ENCODE peak calls at places on chromosomes 3 and 15, in ten cellular contexts. E is stimulated activated CD4-positive, alpha-beta T cell treated with anti-CD3 and anti-CD28 coated beads, Interleukin-2, amount 100 ng/mL, for 48 hours; O is Peyer's patch; Q is naive thymus-derived CD8-positive, alpha-beta T cell; Y is activated CD8-positive, alpha-beta memory T cell treated with anti-CD3 and anti-CD28 coated beads, Interleukin-2, amount 50 U/mL, for 48 hours; L is NCI-H345; H is neural crest cell; W is body of pancreas; C is transverse colon; F is foreskin fibroblast. K is an unnamed sample.

GRCh38 chr3:11847607-11848006 is 922 bp upstream of the TAMM41 start:
- DNase-seq in E (no peak), O (no peak), Q (no peak), Y (peak), L (no peak), H (no peak), W (peak), C (no peak), F (no peak), K (no peak)

GRCh38 chr3:169137943-169138342 is 525.6 kb downstream of the MECOM start:
- DNase-seq in E (no peak), O (no peak), Q (no peak), Y (no peak), L (no peak), H (no peak), W (no peak), C (no peak), F (peak), K (no peak)

GRCh38 chr3:188510366-188510765 is 356.4 kb downstream of the LPP start:
- DNase-seq in E (no peak), O (no peak), Q (no peak), Y (no peak), L (no peak), H (no peak), W (no peak), C (no peak), F (peak), K (no peak)

GRCh38 chr3:147589016-147589415 is 179.9 kb downstream of the ZIC1 start:
- DNase-seq in E (no peak), O (no peak), Q (no peak), Y (no peak), L (no peak), H (no peak), W (no peak), C (no peak), F (peak), K (no peak)

GRCh38 chr3:79491029-79491634 is 276.7 kb downstream of the ROBO1 start:
- DNase-seq in E (no peak), O (no peak), Q (no peak), Y (no peak), L (no peak), H (no peak), W (no peak), C (no peak), F (peak), K (no peak)

GRCh38 chr3:186493507-186493906 is 50.7 kb downstream of the CRYGS start:
- DNase-seq in E (no peak), O (no peak), Q (no peak), Y (no peak), L (no peak), H (no peak), W (no peak), C (no peak), F (no peak), K (no peak)

GRCh38 chr3:152961323-152961722 is 126.4 kb downstream of the P2RY1 start:
- DNase-seq in E (no peak), O (no peak), Q (no peak), Y (no peak), L (no peak), H (no peak), W (peak), C (no peak), F (peak), K (no peak)

GRCh38 chr3:4006288-4006687 is 207.1 kb downstream of the LRRN1 start:
- DNase-seq in E (no peak), O (no peak), Q (no peak), Y (no peak), L (no peak), H (no peak), W (no peak), C (no peak), F (no peak), K (no peak)

GRCh38 chr3:180548050-180548449 is 53.9 kb upstream of the TTC14 start:
- DNase-seq in E (no peak), O (no peak), Q (no peak), Y (no peak), L (no peak), H (no peak), W (no peak), C (no peak), F (no peak), K (no peak)

GRCh38 chr3:38479431-38480092 is 16.6 kb upstream of the EXOG start:
- DNase-seq in E (peak), O (peak), Q (peak), Y (no peak), L (peak), H (peak), W (peak), C (peak), F (peak), K (no peak)

GRCh38 chr15:74442063-74442462 is 8.3 kb upstream of the SEMA7A start:
- DNase-seq in E (no peak), O (no peak), Q (no peak), Y (no peak), L (no peak), H (no peak), W (no peak), C (no peak), F (no peak), K (no peak)

GRCh38 chr15:100686725-100687488 is 84.5 kb downstream of the ASB7 start:
- DNase-seq in E (no peak), O (no peak), Q (no peak), Y (no peak), L (no peak), H (no peak), W (no peak), C (no peak), F (peak), K (no peak)

GRCh38 chr3:35291837-35292236 is 347.5 kb upstream of the ARPP21 start:
- DNase-seq in E (no peak), O (no peak), Q (no peak), Y (no peak), L (no peak), H (no peak), W (no peak), C (no peak), F (no peak), K (no peak)

GRCh38 chr3:107660316-107660976 is 137.7 kb downstream of the BBX start:
- DNase-seq in E (no peak), O (no peak), Q (no peak), Y (no peak), L (no peak), H (no peak), W (no peak), C (no peak), F (peak), K (no peak)

GRCh38 chr3:72627276-72627675 is 221.0 kb downstream of the SHQ1 start:
- DNase-seq in E (no peak), O (no peak), Q (no peak), Y (no peak), L (no peak), H (no peak), W (no peak), C (no peak), F (no peak), K (no peak)

GRCh38 chr3:108486910-108487309 is 23.5 kb downstream of the MYH15 start:
- DNase-seq in E (no peak), O (no peak), Q (no peak), Y (no peak), L (no peak), H (no peak), W (no peak), C (no peak), F (peak), K (no peak)

GRCh38 chr15:90869601-90870353 is 1.4 kb downstream of the FURIN start:
- DNase-seq in E (peak), O (peak), Q (peak), Y (no peak), L (peak), H (peak), W (peak), C (peak), F (peak), K (no peak)

GRCh38 chr3:172170841-172171240 is 131.5 kb downstream of the FNDC3B start:
- DNase-seq in E (no peak), O (no peak), Q (no peak), Y (no peak), L (no peak), H (no peak), W (no peak), C (no peak), F (no peak), K (no peak)

GRCh38 chr15:73993211-73993994 is 1.1 kb upstream of the PML start:
- DNase-seq in E (no peak), O (peak), Q (no peak), Y (no peak), L (no peak), H (no peak), W (no peak), C (no peak), F (no peak), K (no peak)

GRCh38 chr3:55180936-55181535 is 253.2 kb upstream of the LRTM1 start:
- DNase-seq in E (no peak), O (no peak), Q (no peak), Y (no peak), L (peak), H (peak), W (peak), C (no peak), F (peak), K (no peak)

GRCh38 chr15:58136731-58137130 is 1.4 kb upstream of the AQP9 start:
- DNase-seq in E (no peak), O (no peak), Q (no peak), Y (no peak), L (no peak), H (no peak), W (no peak), C (no peak), F (peak), K (no peak)

K was measured in type B pancreatic cell.